ENCODE peak calls at places on chromosomes 12 and 14, in five cellular contexts. One of them, this sample, is unnamed.
A peak's percentile ranks its signal among the peaks of the same experiment; 100 is the strongest.

GRCh38 chr12:131832393-131833231 is 4.4 kb downstream of the MMP17 start:
- DNase-seq in left lung: no peak
- DNase-seq in suprapubic skin: peak; percentile 85
- DNase-seq in fibroblast of mammary gland: peak; percentile 72
- DNase-seq in GM12865: no peak
- DNase-seq in this sample: no peak

GRCh38 chr14:31988237-31988636 is 88.9 kb upstream of the ARHGAP5 start:
- DNase-seq in suprapubic skin: no peak
- DNase-seq in left lung: no peak
- DNase-seq in GM12865: no peak
- DNase-seq in fibroblast of mammary gland: no peak
- DNase-seq in this sample: no peak

GRCh38 chr12:67991158-67991557 is 1.9 kb downstream of the IFNG-AS1 start:
- DNase-seq in suprapubic skin: no peak
- DNase-seq in GM12865: peak; percentile 78
- DNase-seq in left lung: no peak
- DNase-seq in fibroblast of mammary gland: no peak
- DNase-seq in this sample: no peak

GRCh38 chr14:49634547-49635334 is at the start of gene DNAAF2:
- DNase-seq in fibroblast of mammary gland: peak; percentile 73
- DNase-seq in left lung: peak; percentile 64
- DNase-seq in GM12865: peak; percentile 69
- DNase-seq in suprapubic skin: peak; percentile 86
- DNase-seq in this sample: peak; percentile 48

GRCh38 chr12:12606793-12607589 is 4.7 kb upstream of the CREBL2 start:
- DNase-seq in suprapubic skin: no peak
- DNase-seq in left lung: no peak
- DNase-seq in GM12865: peak; percentile 71
- DNase-seq in fibroblast of mammary gland: peak; percentile 56
- DNase-seq in this sample: no peak

GRCh38 chr14:99481745-99482099 is 513 bp downstream of the CCNK start:
- DNase-seq in left lung: no peak
- DNase-seq in suprapubic skin: no peak
- DNase-seq in GM12865: peak; percentile 37
- DNase-seq in fibroblast of mammary gland: peak; percentile 33
- DNase-seq in this sample: no peak

GRCh38 chr12:46388427-46388992 is 15.9 kb upstream of the SLC38A2 start:
- DNase-seq in suprapubic skin: no peak
- DNase-seq in GM12865: peak; percentile 84
- DNase-seq in fibroblast of mammary gland: no peak
- DNase-seq in left lung: no peak
- DNase-seq in this sample: no peak

GRCh38 chr12:88650715-88651114 is 70.4 kb upstream of the KITLG start:
- DNase-seq in suprapubic skin: no peak
- DNase-seq in left lung: no peak
- DNase-seq in fibroblast of mammary gland: peak; percentile 90
- DNase-seq in GM12865: no peak
- DNase-seq in this sample: no peak

GRCh38 chr12:131834798-131835615 is 6.8 kb downstream of the MMP17 start:
- DNase-seq in fibroblast of mammary gland: no peak
- DNase-seq in left lung: no peak
- DNase-seq in GM12865: no peak
- DNase-seq in suprapubic skin: peak; percentile 62
- DNase-seq in this sample: no peak

DNA sequence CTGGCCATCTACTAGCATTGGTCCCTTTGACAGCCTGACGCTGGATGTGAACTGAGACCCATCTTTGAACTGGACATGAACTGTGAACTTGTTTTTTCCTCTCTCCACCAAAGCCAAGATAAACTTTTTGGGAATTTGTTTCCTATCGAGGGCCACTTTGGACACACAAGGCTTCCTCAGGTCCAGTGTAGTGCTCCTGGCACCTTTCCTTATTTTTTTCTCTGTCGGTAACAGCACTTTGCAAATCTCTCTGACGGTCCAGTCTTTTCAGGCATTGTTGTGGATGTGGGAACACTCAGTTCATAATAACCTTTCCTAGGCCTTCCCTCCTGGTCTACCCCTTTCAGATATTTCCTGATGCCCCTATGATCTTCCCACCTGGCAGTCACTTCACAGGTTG is 5.0 kb downstream of the KCNA1 start:
- DNase-seq in suprapubic skin: no peak
- DNase-seq in GM12865: no peak
- DNase-seq in fibroblast of mammary gland: no peak
- DNase-seq in left lung: no peak
- DNase-seq in this sample: no peak
- TF ChIP-seq CTCF in suprapubic skin: no peak
- TF ChIP-seq CTCF in GM12865: no peak
- TF ChIP-seq CTCF in fibroblast of mammary gland: no peak
- TF ChIP-seq CTCF in left lung: no peak
- TF ChIP-seq CTCF in this sample: no peak

GRCh38 chr14:65228436-65228835 is 126.1 kb upstream of the MAX start:
- DNase-seq in GM12865: peak; percentile 93
- DNase-seq in suprapubic skin: peak; percentile 14
- DNase-seq in fibroblast of mammary gland: no peak
- DNase-seq in left lung: no peak
- DNase-seq in this sample: no peak

GRCh38 chr14:65228956-65229355 is 126.6 kb upstream of the MAX start:
- DNase-seq in GM12865: no peak
- DNase-seq in left lung: no peak
- DNase-seq in suprapubic skin: peak; percentile 2
- DNase-seq in fibroblast of mammary gland: no peak
- DNase-seq in this sample: no peak

GRCh38 chr14:65231286-65231980 is 129.1 kb upstream of the MAX start:
- DNase-seq in GM12865: no peak
- DNase-seq in suprapubic skin: peak; percentile 4
- DNase-seq in fibroblast of mammary gland: no peak
- DNase-seq in left lung: no peak
- DNase-seq in this sample: no peak

GRCh38 chr14:65230287-65230728 is 128.0 kb upstream of the MAX start:
- DNase-seq in fibroblast of mammary gland: peak; percentile 46
- DNase-seq in left lung: peak; percentile 66
- DNase-seq in suprapubic skin: no peak
- DNase-seq in GM12865: no peak
- DNase-seq in this sample: no peak

DNA sequence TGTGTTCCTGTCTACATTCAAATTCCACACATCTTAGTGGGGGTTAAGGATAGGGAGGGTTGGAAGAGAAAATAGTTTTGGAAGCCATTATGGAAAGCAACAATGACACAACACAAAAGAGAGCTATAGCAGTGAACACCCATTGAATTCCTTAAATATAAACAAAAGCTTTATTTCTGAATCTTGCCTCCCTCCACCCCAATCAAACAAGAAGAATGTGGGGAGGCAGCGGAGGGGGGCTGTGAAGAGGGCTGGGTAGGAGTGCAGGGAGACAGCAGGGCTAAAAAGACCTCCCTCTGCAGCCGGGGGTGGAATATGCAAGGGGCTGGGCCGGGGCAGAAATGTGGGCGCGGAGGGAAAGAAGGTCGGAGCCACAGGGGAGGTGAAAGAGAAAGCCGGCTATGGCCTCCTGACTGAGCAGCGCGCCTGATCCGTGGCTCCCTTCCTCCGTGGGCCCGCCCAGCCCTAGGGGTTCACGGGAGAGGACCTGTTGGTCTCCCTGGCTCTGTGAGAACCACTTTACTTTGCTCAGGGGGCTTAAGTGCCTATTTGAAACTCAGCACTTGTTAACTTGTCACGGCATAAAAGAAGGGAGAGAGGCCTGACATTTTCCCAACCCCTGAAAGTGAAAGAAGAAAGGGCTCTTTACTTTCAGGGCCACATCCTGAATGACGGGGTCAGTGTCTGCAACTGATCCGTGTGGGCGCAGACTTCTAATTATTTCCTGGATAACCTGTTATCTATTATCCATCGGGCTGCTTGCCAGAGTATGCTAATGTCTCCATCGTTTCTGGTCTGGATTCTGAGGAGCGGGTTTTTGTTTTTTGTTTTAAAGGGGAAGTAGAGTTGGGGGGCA is 127.3 kb upstream of the MAX start:
- DNase-seq in fibroblast of mammary gland: peak; percentile 68
- DNase-seq in suprapubic skin: peak; percentile 71
- DNase-seq in GM12865: peak; percentile 57
- DNase-seq in left lung: no peak
- DNase-seq in this sample: no peak
- TF ChIP-seq CTCF in fibroblast of mammary gland: no peak
- TF ChIP-seq CTCF in suprapubic skin: no peak
- TF ChIP-seq CTCF in GM12865: no peak
- TF ChIP-seq CTCF in left lung: no peak
- TF ChIP-seq CTCF in this sample: no peak

GRCh38 chr14:89537911-89538310 is 120.9 kb upstream of the FOXN3 start:
- DNase-seq in left lung: no peak
- DNase-seq in fibroblast of mammary gland: no peak
- DNase-seq in GM12865: no peak
- DNase-seq in suprapubic skin: no peak
- DNase-seq in this sample: no peak
- TF ChIP-seq CTCF in left lung: no peak
- TF ChIP-seq CTCF in fibroblast of mammary gland: no peak
- TF ChIP-seq CTCF in GM12865: no peak
- TF ChIP-seq CTCF in suprapubic skin: no peak
- TF ChIP-seq CTCF in this sample: no peak

GRCh38 chr12:103586132-103586531 is 941 bp upstream of the STAB2 start:
- DNase-seq in suprapubic skin: no peak
- DNase-seq in fibroblast of mammary gland: no peak
- DNase-seq in left lung: no peak
- DNase-seq in GM12865: no peak
- DNase-seq in this sample: no peak
- TF ChIP-seq CTCF in suprapubic skin: no peak
- TF ChIP-seq CTCF in fibroblast of mammary gland: peak; percentile 19
- TF ChIP-seq CTCF in left lung: no peak
- TF ChIP-seq CTCF in GM12865: peak; percentile 7
- TF ChIP-seq CTCF in this sample: no peak